ENCODE peak calls at places on chromosomes 7 and 10, in five cellular contexts. One of them, this sample, is unnamed.

GRCh38 chr7:102080003-102080361 is 206.7 kb upstream of the SH2B2 start:
- DNase-seq in HT-29: no peak
- DNase-seq in activated T-helper 1 cell treated with Interleukin-2 at 50 U/mL for 16 hours: no peak
- DNase-seq in midbrain: no peak
- DNase-seq in AML-193: no peak
- DNase-seq in this sample: no peak

GRCh38 chr10:14736600-14737081 is 38.1 kb downstream of the FAM107B start:
- DNase-seq in HT-29: no peak
- DNase-seq in activated T-helper 1 cell treated with Interleukin-2 at 50 U/mL for 16 hours: no peak
- DNase-seq in midbrain: peak
- DNase-seq in AML-193: no peak
- DNase-seq in this sample: no peak

GRCh38 chr7:111092406-111093160 is 1.7 kb downstream of the LRRN3 start:
- DNase-seq in HT-29: no peak
- DNase-seq in activated T-helper 1 cell treated with Interleukin-2 at 50 U/mL for 16 hours: no peak
- DNase-seq in midbrain: no peak
- DNase-seq in AML-193: no peak
- DNase-seq in this sample: no peak

GRCh38 chr7:21269021-21269420 is 158.9 kb upstream of the SP4 start:
- DNase-seq in HT-29: no peak
- DNase-seq in activated T-helper 1 cell treated with Interleukin-2 at 50 U/mL for 16 hours: no peak
- DNase-seq in midbrain: no peak
- DNase-seq in AML-193: no peak
- DNase-seq in this sample: no peak

GRCh38 chr10:6409982-6410694 is 169.9 kb downstream of the PRKCQ start:
- DNase-seq in HT-29: no peak
- DNase-seq in activated T-helper 1 cell treated with Interleukin-2 at 50 U/mL for 16 hours: peak
- DNase-seq in midbrain: peak
- DNase-seq in AML-193: no peak
- DNase-seq in this sample: peak

GRCh38 chr10:62454696-62455451 is 80.7 kb downstream of the ZNF365 start:
- DNase-seq in HT-29: peak
- DNase-seq in activated T-helper 1 cell treated with Interleukin-2 at 50 U/mL for 16 hours: no peak
- DNase-seq in midbrain: no peak
- DNase-seq in AML-193: no peak
- DNase-seq in this sample: no peak

GRCh38 chr7:75914169-75914654 is 743 bp upstream of the POR start:
- DNase-seq in HT-29: no peak
- DNase-seq in activated T-helper 1 cell treated with Interleukin-2 at 50 U/mL for 16 hours: no peak
- DNase-seq in midbrain: no peak
- DNase-seq in AML-193: no peak
- DNase-seq in this sample: no peak

GRCh38 chr10:22655312-22655973 is 58.9 kb downstream of the PIP4K2A start:
- DNase-seq in HT-29: no peak
- DNase-seq in activated T-helper 1 cell treated with Interleukin-2 at 50 U/mL for 16 hours: no peak
- DNase-seq in midbrain: no peak
- DNase-seq in AML-193: no peak
- DNase-seq in this sample: no peak

GRCh38 chr10:98369801-98370200 is 45.2 kb downstream of the PYROXD2 start:
- DNase-seq in HT-29: no peak
- DNase-seq in activated T-helper 1 cell treated with Interleukin-2 at 50 U/mL for 16 hours: no peak
- DNase-seq in midbrain: no peak
- DNase-seq in AML-193: no peak
- DNase-seq in this sample: no peak

GRCh38 chr10:5530846-5531557 is 6.2 kb downstream of the CALML3 start:
- DNase-seq in HT-29: no peak
- DNase-seq in activated T-helper 1 cell treated with Interleukin-2 at 50 U/mL for 16 hours: no peak
- DNase-seq in midbrain: no peak
- DNase-seq in AML-193: no peak
- DNase-seq in this sample: no peak

GRCh38 chr10:80511984-80512634 is 25.6 kb upstream of the SH2D4B start:
- DNase-seq in HT-29: no peak
- DNase-seq in activated T-helper 1 cell treated with Interleukin-2 at 50 U/mL for 16 hours: no peak
- DNase-seq in midbrain: no peak
- DNase-seq in AML-193: no peak
- DNase-seq in this sample: no peak

GRCh38 chr7:68433462-68433861 is 1164.8 kb upstream of the AUTS2 start:
- DNase-seq in HT-29: no peak
- DNase-seq in activated T-helper 1 cell treated with Interleukin-2 at 50 U/mL for 16 hours: no peak
- DNase-seq in midbrain: no peak
- DNase-seq in AML-193: no peak
- DNase-seq in this sample: no peak

GRCh38 chr10:101780818-101781654 is 2.2 kb downstream of the NPM3 start:
- DNase-seq in HT-29: peak
- DNase-seq in activated T-helper 1 cell treated with Interleukin-2 at 50 U/mL for 16 hours: peak
- DNase-seq in midbrain: peak
- DNase-seq in AML-193: peak
- DNase-seq in this sample: peak

GRCh38 chr10:11685787-11686218 is 56.4 kb upstream of the ECHDC3 start:
- DNase-seq in HT-29: peak
- DNase-seq in activated T-helper 1 cell treated with Interleukin-2 at 50 U/mL for 16 hours: peak
- DNase-seq in midbrain: peak
- DNase-seq in AML-193: peak
- DNase-seq in this sample: peak

GRCh38 chr10:114685456-114685855 is 27.4 kb upstream of the ABLIM1 start:
- DNase-seq in HT-29: no peak
- DNase-seq in activated T-helper 1 cell treated with Interleukin-2 at 50 U/mL for 16 hours: no peak
- DNase-seq in midbrain: no peak
- DNase-seq in AML-193: no peak
- DNase-seq in this sample: no peak

GRCh38 chr7:2165610-2166594 is 66.8 kb downstream of the MAD1L1 start:
- DNase-seq in HT-29: no peak
- DNase-seq in activated T-helper 1 cell treated with Interleukin-2 at 50 U/mL for 16 hours: no peak
- DNase-seq in midbrain: no peak
- DNase-seq in AML-193: no peak
- DNase-seq in this sample: no peak

GRCh38 chr7:94391716-94392390 is 2.8 kb upstream of the COL1A2 start:
- DNase-seq in HT-29: no peak
- DNase-seq in activated T-helper 1 cell treated with Interleukin-2 at 50 U/mL for 16 hours: no peak
- DNase-seq in midbrain: no peak
- DNase-seq in AML-193: no peak
- DNase-seq in this sample: no peak

GRCh38 chr10:101485681-101486554 is 102.1 kb downstream of the POLL start:
- DNase-seq in HT-29: no peak
- DNase-seq in activated T-helper 1 cell treated with Interleukin-2 at 50 U/mL for 16 hours: no peak
- DNase-seq in midbrain: peak
- DNase-seq in AML-193: no peak
- DNase-seq in this sample: no peak